ENCODE peak calls at places on chromosomes 4 and X, in five cellular contexts. One of them, this sample, is unnamed. For H3K4me1, the result is how much of the 10 kb centered on the place peaks cover.

GRCh38 chrX:21691512-21692018 is 33.4 kb upstream of the KLHL34 start:
- DNase-seq in esophagus squamous epithelium: no peak
- DNase-seq in upper lobe of right lung: no peak
- DNase-seq in mammary epithelial cell: peak
- DNase-seq in GM23338: no peak
- DNase-seq in this sample: no peak

GRCh38 chr4:186366326-186366725 is 100.3 kb downstream of the F11 start:
- DNase-seq in upper lobe of right lung: no peak
- DNase-seq in mammary epithelial cell: no peak
- DNase-seq in GM23338: peak
- DNase-seq in esophagus squamous epithelium: no peak
- DNase-seq in this sample: no peak

GRCh38 chr4:120056249-120056648 is 10.4 kb downstream of the MAD2L1 start:
- DNase-seq in GM23338: no peak
- DNase-seq in esophagus squamous epithelium: no peak
- DNase-seq in upper lobe of right lung: no peak
- DNase-seq in mammary epithelial cell: no peak
- DNase-seq in this sample: no peak

GRCh38 chr4:155889946-155890345 is 13.6 kb upstream of the TDO2 start:
- DNase-seq in GM23338: no peak
- DNase-seq in upper lobe of right lung: no peak
- DNase-seq in mammary epithelial cell: no peak
- DNase-seq in esophagus squamous epithelium: no peak
- DNase-seq in this sample: no peak

GRCh38 chrX:281166-281999 is at the start of gene PLCXD1:
- DNase-seq in esophagus squamous epithelium: no peak
- DNase-seq in mammary epithelial cell: no peak
- DNase-seq in GM23338: peak
- DNase-seq in upper lobe of right lung: peak
- DNase-seq in this sample: peak

GRCh38 chrX:53685711-53686110 is 808 bp downstream of the HUWE1 start:
- DNase-seq in mammary epithelial cell: no peak
- DNase-seq in esophagus squamous epithelium: no peak
- DNase-seq in GM23338: no peak
- DNase-seq in upper lobe of right lung: no peak
- DNase-seq in this sample: peak

GRCh38 chrX:71400710-71401109 is 34.6 kb downstream of the TAF1 start:
- DNase-seq in esophagus squamous epithelium: no peak
- DNase-seq in upper lobe of right lung: no peak
- DNase-seq in GM23338: no peak
- DNase-seq in mammary epithelial cell: no peak
- DNase-seq in this sample: no peak

GRCh38 chrX:77446029-77446585 is 1.1 kb upstream of the FGF16 start:
- DNase-seq in GM23338: peak
- DNase-seq in mammary epithelial cell: no peak
- DNase-seq in upper lobe of right lung: peak
- DNase-seq in esophagus squamous epithelium: no peak
- DNase-seq in this sample: no peak

GRCh38 chr4:70027011-70027410 is 1.2 kb upstream of the HTN3 start:
- DNase-seq in mammary epithelial cell: no peak
- DNase-seq in GM23338: no peak
- DNase-seq in upper lobe of right lung: no peak
- DNase-seq in esophagus squamous epithelium: no peak
- DNase-seq in this sample: no peak

GRCh38 chrX:139905041-139905440 is 27.8 kb downstream of the ATP11C start:
- DNase-seq in upper lobe of right lung: no peak
- DNase-seq in mammary epithelial cell: no peak
- DNase-seq in GM23338: no peak
- DNase-seq in esophagus squamous epithelium: no peak
- DNase-seq in this sample: no peak

GRCh38 chr4:66929748-66930147 is 615.6 kb downstream of the CENPC start:
- DNase-seq in GM23338: no peak
- DNase-seq in upper lobe of right lung: no peak
- DNase-seq in esophagus squamous epithelium: no peak
- DNase-seq in mammary epithelial cell: no peak
- DNase-seq in this sample: no peak

GRCh38 chrX:68846536-68846935 is 17.7 kb downstream of the EFNB1 start:
- DNase-seq in esophagus squamous epithelium: no peak
- DNase-seq in GM23338: peak
- DNase-seq in upper lobe of right lung: no peak
- DNase-seq in mammary epithelial cell: no peak
- DNase-seq in this sample: peak

GRCh38 chrX:45788941-45789348 is 588.3 kb upstream of the DIPK2B start:
- DNase-seq in esophagus squamous epithelium: no peak
- DNase-seq in GM23338: peak
- DNase-seq in upper lobe of right lung: peak
- DNase-seq in mammary epithelial cell: peak
- DNase-seq in this sample: no peak

GRCh38 chr4:124483043-124483906 is 229.3 kb downstream of the ANKRD50 start:
- DNase-seq in mammary epithelial cell: no peak
- DNase-seq in esophagus squamous epithelium: no peak
- DNase-seq in GM23338: peak
- DNase-seq in upper lobe of right lung: no peak
- DNase-seq in this sample: no peak

GRCh38 chrX:70196961-70197805 is 19.9 kb downstream of the DGAT2L6 start:
- DNase-seq in upper lobe of right lung: no peak
- DNase-seq in esophagus squamous epithelium: no peak
- DNase-seq in GM23338: peak
- DNase-seq in mammary epithelial cell: peak
- DNase-seq in this sample: peak

GRCh38 chrX:10514891-10515290 is 105.5 kb downstream of the MID1 start:
- DNase-seq in GM23338: no peak
- DNase-seq in esophagus squamous epithelium: no peak
- DNase-seq in mammary epithelial cell: no peak
- DNase-seq in upper lobe of right lung: no peak
- DNase-seq in this sample: no peak

GRCh38 chrX:68727696-68728095 is 80.2 kb downstream of the STARD8 start:
- DNase-seq in mammary epithelial cell: no peak
- DNase-seq in esophagus squamous epithelium: no peak
- DNase-seq in GM23338: no peak
- DNase-seq in upper lobe of right lung: no peak
- DNase-seq in this sample: no peak

GRCh38 chr4:145279122-145279960 is 99.0 kb upstream of the OTUD4 start:
- DNase-seq in upper lobe of right lung: no peak
- DNase-seq in GM23338: no peak
- DNase-seq in mammary epithelial cell: peak
- DNase-seq in esophagus squamous epithelium: no peak
- DNase-seq in this sample: no peak

GRCh38 chr4:6056976-6057766 is 38.9 kb upstream of the C4orf50 start:
- DNase-seq in GM23338: no peak
- DNase-seq in mammary epithelial cell: no peak
- DNase-seq in upper lobe of right lung: peak
- DNase-seq in esophagus squamous epithelium: no peak
- DNase-seq in this sample: no peak

GRCh38 chrX:38803286-38803608 is 2.0 kb downstream of the MID1IP1 start:
- DNase-seq in upper lobe of right lung: no peak
- DNase-seq in esophagus squamous epithelium: no peak
- DNase-seq in mammary epithelial cell: no peak
- DNase-seq in GM23338: no peak
- DNase-seq in this sample: no peak

GRCh38 chrX:139692506-139692849 is 15.5 kb downstream of the MCF2 start:
- DNase-seq in mammary epithelial cell: no peak
- DNase-seq in upper lobe of right lung: no peak
- DNase-seq in GM23338: peak
- DNase-seq in esophagus squamous epithelium: no peak
- DNase-seq in this sample: no peak

GRCh38 chr4:118749347-118749988 is 64.3 kb downstream of the METTL14 start:
- DNase-seq in mammary epithelial cell: no peak
- DNase-seq in GM23338: no peak
- DNase-seq in upper lobe of right lung: no peak
- DNase-seq in esophagus squamous epithelium: no peak
- DNase-seq in this sample: no peak

GRCh38 chrX:118872102-118872566 is 48.5 kb downstream of the ZCCHC12 start:
- DNase-seq in mammary epithelial cell: peak
- DNase-seq in GM23338: no peak
- DNase-seq in upper lobe of right lung: no peak
- DNase-seq in esophagus squamous epithelium: no peak
- DNase-seq in this sample: no peak

GRCh38 chr4:973431-974397 is at the start of gene DGKQ:
- DNase-seq in upper lobe of right lung: peak
- DNase-seq in GM23338: peak
- DNase-seq in mammary epithelial cell: peak
- DNase-seq in esophagus squamous epithelium: peak
- DNase-seq in this sample: peak

GRCh38 chr4:167222098-167222497 is 12.2 kb downstream of the SPOCK3 start:
- DNase-seq in esophagus squamous epithelium: no peak
- DNase-seq in GM23338: no peak
- DNase-seq in upper lobe of right lung: no peak
- DNase-seq in mammary epithelial cell: no peak
- DNase-seq in this sample: no peak
- H3K4me1 ChIP-seq in esophagus squamous epithelium: under half
- H3K4me1 ChIP-seq in GM23338: under half
- H3K4me1 ChIP-seq in upper lobe of right lung: under half
- H3K4me1 ChIP-seq in mammary epithelial cell: under half
- H3K4me1 ChIP-seq in this sample: under half

DNA sequence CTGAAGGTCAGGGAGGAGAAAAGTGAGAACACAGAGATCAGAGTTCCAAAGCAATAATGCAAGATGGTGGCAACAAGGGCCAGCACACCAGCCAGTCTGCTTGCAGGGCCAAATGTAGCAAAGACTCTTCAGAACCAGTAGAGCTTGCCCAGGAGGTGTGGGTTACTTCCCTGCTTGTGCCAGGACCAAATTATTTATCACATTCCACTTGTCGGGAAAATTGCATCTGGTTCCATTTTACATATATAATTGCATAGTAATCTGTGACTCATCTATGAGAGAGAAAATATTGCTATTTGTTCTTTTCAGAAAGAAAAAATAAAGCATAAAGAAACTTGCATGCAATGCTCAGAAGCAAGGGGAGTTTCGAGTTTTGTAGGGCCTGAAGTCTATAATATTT is 41.4 kb downstream of the MAML3 start:
- DNase-seq in upper lobe of right lung: no peak
- DNase-seq in esophagus squamous epithelium: no peak
- DNase-seq in GM23338: no peak
- DNase-seq in mammary epithelial cell: no peak
- DNase-seq in this sample: no peak
- H3K4me1 ChIP-seq in upper lobe of right lung: under half
- H3K4me1 ChIP-seq in esophagus squamous epithelium: under half
- H3K4me1 ChIP-seq in GM23338: under half
- H3K4me1 ChIP-seq in mammary epithelial cell: under half
- H3K4me1 ChIP-seq in this sample: under half

GRCh38 chrX:2693526-2694002 is 2.5 kb downstream of the CD99 start:
- DNase-seq in GM23338: no peak
- DNase-seq in esophagus squamous epithelium: no peak
- DNase-seq in mammary epithelial cell: no peak
- DNase-seq in upper lobe of right lung: no peak
- DNase-seq in this sample: no peak
- H3K4me1 ChIP-seq in GM23338: under half
- H3K4me1 ChIP-seq in esophagus squamous epithelium: half or more
- H3K4me1 ChIP-seq in mammary epithelial cell: under half
- H3K4me1 ChIP-seq in upper lobe of right lung: half or more
- H3K4me1 ChIP-seq in this sample: under half

DNA sequence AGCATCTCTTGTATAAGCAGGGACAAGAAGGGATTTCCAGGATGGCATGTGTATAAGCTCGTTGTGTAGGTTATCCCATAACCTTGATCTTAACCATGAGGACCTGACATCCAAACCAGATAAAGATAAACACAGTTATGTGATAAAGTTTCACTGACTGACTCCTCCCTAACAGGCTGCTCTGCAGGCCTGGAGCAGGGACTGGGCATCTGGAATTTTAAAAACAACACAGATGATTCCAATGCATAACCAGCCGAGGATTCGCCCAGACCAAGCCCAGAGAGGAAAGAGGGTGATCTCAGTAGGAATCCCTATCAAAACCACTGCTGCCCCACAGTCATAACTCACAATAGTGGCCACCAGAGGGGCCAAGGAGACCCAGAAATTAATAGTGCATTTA is 22.7 kb downstream of the KLF3 start:
- DNase-seq in GM23338: no peak
- DNase-seq in upper lobe of right lung: no peak
- DNase-seq in mammary epithelial cell: no peak
- DNase-seq in esophagus squamous epithelium: no peak
- DNase-seq in this sample: no peak
- H3K4me1 ChIP-seq in GM23338: under half
- H3K4me1 ChIP-seq in upper lobe of right lung: under half
- H3K4me1 ChIP-seq in mammary epithelial cell: under half
- H3K4me1 ChIP-seq in esophagus squamous epithelium: half or more
- H3K4me1 ChIP-seq in this sample: under half

GRCh38 chr4:181968371-181968770 is 274.8 kb upstream of the TENM3 start:
- DNase-seq in mammary epithelial cell: peak
- DNase-seq in GM23338: no peak
- DNase-seq in upper lobe of right lung: no peak
- DNase-seq in esophagus squamous epithelium: no peak
- DNase-seq in this sample: no peak
- H3K4me1 ChIP-seq in mammary epithelial cell: half or more
- H3K4me1 ChIP-seq in GM23338: under half
- H3K4me1 ChIP-seq in upper lobe of right lung: under half
- H3K4me1 ChIP-seq in esophagus squamous epithelium: under half
- H3K4me1 ChIP-seq in this sample: under half

This sample was measured in HAP-1.